ENCODE peak calls at places on chromosome 13, in six cellular contexts. I, R, B, O, H and F are unnamed samples.

GRCh38 chr13:39616087-39616694 is 13.2 kb upstream of the LHFPL6 start:
- DNase-seq in B (peak; percentile 68), O (no peak), H (peak; percentile 60), R (peak; percentile 51), I (peak; percentile 55), F (peak; percentile 91)

GRCh38 chr13:31011193-31011860 is 78.9 kb downstream of the TEX26 start:
- DNase-seq in H (no peak), B (no peak), R (no peak), O (no peak), I (no peak), F (peak; percentile 80)

GRCh38 chr13:29969286-29969685 is 118.9 kb upstream of the UBL3 start:
- DNase-seq in R (no peak), O (no peak), B (peak; percentile 92), I (no peak), H (peak; percentile 91), F (no peak)

GRCh38 chr13:94112227-94112626 is 367.3 kb downstream of the DCT start:
- DNase-seq in O (no peak), I (no peak), R (peak; percentile 7), B (peak; percentile 98), H (peak; percentile 96), F (no peak)

GRCh38 chr13:99803141-99803540 is 168.4 kb downstream of the ZIC5 start:
- DNase-seq in R (no peak), H (no peak), B (no peak), I (no peak), O (no peak), F (no peak)

GRCh38 chr13:110131424-110131823 is 175.5 kb downstream of the COL4A1 start:
- DNase-seq in R (no peak), I (no peak), B (no peak), H (no peak), O (no peak), F (no peak)

GRCh38 chr13:110308377-110309158 is 1.5 kb downstream of the COL4A2 start:
- DNase-seq in I (peak; percentile 51), H (peak; percentile 67), R (no peak), O (no peak), B (no peak), F (no peak)

GRCh38 chr13:41985788-41986508 is 25.0 kb upstream of the VWA8 start:
- DNase-seq in B (peak; percentile 35), H (peak; percentile 18), I (no peak), O (peak; percentile 47), R (no peak), F (no peak)

GRCh38 chr13:68708336-68708908 is 1399.2 kb upstream of the ATXN8OS start:
- DNase-seq in R (no peak), I (peak; percentile 28), O (no peak), H (no peak), B (no peak), F (no peak)

GRCh38 chr13:29556742-29557141 is 38.7 kb downstream of the SLC7A1 start:
- DNase-seq in O (no peak), B (no peak), H (no peak), I (no peak), R (no peak), F (no peak)